ENCODE peak calls at places on chromosomes 13 and 19, in five cellular contexts. J, X, W, H and G are unnamed samples.
A peak's percentile ranks its signal among the peaks of the same experiment; 100 is the strongest.

GRCh38 chr19:23101241-23101640 is 15.6 kb upstream of the ZNF730 start:
- DNase-seq in J (no peak), X (no peak), W (no peak), H (no peak), G (no peak)

GRCh38 chr13:94703721-94704314 is 8.5 kb downstream of the SOX21 start:
- DNase-seq in J (no peak), X (no peak), W (no peak), H (no peak), G (no peak)

GRCh38 chr13:39509616-39510015 is 93.4 kb downstream of the LHFPL6 start:
- DNase-seq in J (no peak), X (no peak), W (no peak), H (no peak), G (no peak)

GRCh38 chr13:32737111-32737571 is 150.9 kb downstream of the PDS5B start:
- DNase-seq in J (no peak), X (no peak), W (no peak), H (no peak), G (no peak)

GRCh38 chr13:113322043-113322461 is 25.0 kb downstream of the LAMP1 start:
- DNase-seq in J (no peak), X (no peak), W (no peak), H (no peak), G (no peak)

GRCh38 chr13:106477303-106477702 is 58.2 kb downstream of the EFNB2 start:
- DNase-seq in J (no peak), X (no peak), W (no peak), H (no peak), G (no peak)

GRCh38 chr13:102508411-102508810 is 88.4 kb upstream of the TPP2 start:
- DNase-seq in J (no peak), X (no peak), W (no peak), H (no peak), G (no peak)

GRCh38 chr19:39362682-39363657 is 20.7 kb downstream of the SAMD4B start:
- DNase-seq in J (no peak), X (peak; percentile 75), W (no peak), H (peak; percentile 85), G (no peak)

GRCh38 chr13:74278901-74279300 is 144.7 kb upstream of the KLF12 start:
- DNase-seq in J (no peak), X (no peak), W (no peak), H (no peak), G (no peak)